ENCODE peak calls at places on chromosomes 4 and X, in five cellular contexts. E is neuronal stem cell, Z is hepatocyte, W is left ventricle myocardium inferior, O is fibroblast of lung. H is an unnamed sample. For H3K9me3, the result is how much of the 10 kb centered on the place peaks cover.

GRCh38 chr4:43682551-43682950 is 766.1 kb downstream of the KCTD8 start:
- DNase-seq in E (no peak), Z (no peak), W (no peak), O (peak), H (no peak)

GRCh38 chr4:38163216-38164006 is 203.2 kb downstream of the PTTG2 start:
- DNase-seq in E (no peak), Z (no peak), W (no peak), O (peak), H (no peak)

GRCh38 chr4:182062936-182063335 is 180.3 kb upstream of the TENM3 start:
- DNase-seq in E (no peak), Z (peak), W (no peak), O (peak), H (no peak)

GRCh38 chr4:4387531-4388311 is 819 bp downstream of the NSG1 start:
- DNase-seq in E (no peak), Z (peak), W (no peak), O (no peak), H (peak)

GRCh38 chr4:113539408-113539807 is 222.1 kb downstream of the CAMK2D start:
- DNase-seq in E (no peak), Z (no peak), W (no peak), O (peak), H (no peak)

GRCh38 chr4:184316821-184317220 is 99.1 kb upstream of the ENPP6 start:
- DNase-seq in E (no peak), Z (no peak), W (no peak), O (no peak), H (no peak)

GRCh38 chr4:125322363-125322730 is 7.6 kb downstream of the FAT4 start:
- DNase-seq in E (no peak), Z (no peak), W (no peak), O (peak), H (no peak)

GRCh38 chr4:41750158-41750623 is 1.7 kb upstream of the PHOX2B start:
- DNase-seq in E (peak), Z (no peak), W (no peak), O (no peak), H (no peak)

GRCh38 chr4:7171191-7171900 is 21.0 kb upstream of the SORCS2 start:
- DNase-seq in E (no peak), Z (no peak), W (no peak), O (peak), H (no peak)

GRCh38 chr4:140645614-140646412 is 77.1 kb upstream of the UCP1 start:
- DNase-seq in E (no peak), Z (no peak), W (peak), O (peak), H (no peak)

GRCh38 chr4:17166954-17167353 is 268.5 kb upstream of the LDB2 start:
- DNase-seq in E (no peak), Z (no peak), W (peak), O (peak), H (no peak)

GRCh38 chrX:2841511-2841910 is 12.8 kb downstream of the GYG2 start:
- DNase-seq in E (no peak), Z (no peak), W (no peak), O (peak), H (no peak)

GRCh38 chrX:2840961-2841360 is 12.2 kb downstream of the GYG2 start:
- DNase-seq in E (no peak), Z (no peak), W (no peak), O (no peak), H (no peak)

GRCh38 chrX:2837961-2838360 is 9.2 kb downstream of the GYG2 start:
- DNase-seq in E (no peak), Z (no peak), W (no peak), O (no peak), H (no peak)
- H3K9me3 ChIP-seq in E (under half), Z (under half), W (under half), O (under half), H (under half)

DNA sequence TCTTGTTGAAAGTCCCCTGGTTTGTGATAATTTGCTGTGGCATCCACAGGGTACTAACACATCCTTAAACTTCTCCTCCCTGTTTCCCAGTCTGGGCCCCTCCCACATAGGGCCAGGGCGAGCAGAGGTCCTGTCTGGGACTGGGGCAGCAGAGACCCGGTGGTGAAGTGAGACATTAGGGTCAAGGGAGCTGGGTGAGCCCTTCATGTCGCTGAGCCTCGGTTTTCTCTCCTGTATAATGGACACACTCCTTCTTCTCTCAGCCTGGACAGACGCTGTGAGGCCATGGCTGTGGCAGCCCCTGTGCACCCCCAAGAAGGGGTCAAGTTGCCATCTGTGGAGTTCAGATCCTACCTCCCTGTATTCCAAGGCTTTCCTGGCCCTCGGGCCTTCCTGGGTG is 33.0 kb upstream of the HMX1 start:
- DNase-seq in E (no peak), Z (no peak), W (no peak), O (no peak), H (no peak)
- H3K9me3 ChIP-seq in E (under half), Z (under half), W (under half), O (under half), H (under half)

GRCh38 chr4:252065-252601 is 53.1 kb downstream of the ZNF732 start:
- DNase-seq in E (no peak), Z (no peak), W (no peak), O (no peak), H (no peak)

GRCh38 chr4:256492-256891 is 48.8 kb downstream of the ZNF732 start:
- DNase-seq in E (no peak), Z (no peak), W (no peak), O (no peak), H (no peak)

GRCh38 chr4:253936-254756 is 51.1 kb downstream of the ZNF732 start:
- DNase-seq in E (no peak), Z (no peak), W (no peak), O (no peak), H (no peak)
- H3K9me3 ChIP-seq in E (half or more), Z (under half), W (half or more), O (under half), H (under half)

DNA sequence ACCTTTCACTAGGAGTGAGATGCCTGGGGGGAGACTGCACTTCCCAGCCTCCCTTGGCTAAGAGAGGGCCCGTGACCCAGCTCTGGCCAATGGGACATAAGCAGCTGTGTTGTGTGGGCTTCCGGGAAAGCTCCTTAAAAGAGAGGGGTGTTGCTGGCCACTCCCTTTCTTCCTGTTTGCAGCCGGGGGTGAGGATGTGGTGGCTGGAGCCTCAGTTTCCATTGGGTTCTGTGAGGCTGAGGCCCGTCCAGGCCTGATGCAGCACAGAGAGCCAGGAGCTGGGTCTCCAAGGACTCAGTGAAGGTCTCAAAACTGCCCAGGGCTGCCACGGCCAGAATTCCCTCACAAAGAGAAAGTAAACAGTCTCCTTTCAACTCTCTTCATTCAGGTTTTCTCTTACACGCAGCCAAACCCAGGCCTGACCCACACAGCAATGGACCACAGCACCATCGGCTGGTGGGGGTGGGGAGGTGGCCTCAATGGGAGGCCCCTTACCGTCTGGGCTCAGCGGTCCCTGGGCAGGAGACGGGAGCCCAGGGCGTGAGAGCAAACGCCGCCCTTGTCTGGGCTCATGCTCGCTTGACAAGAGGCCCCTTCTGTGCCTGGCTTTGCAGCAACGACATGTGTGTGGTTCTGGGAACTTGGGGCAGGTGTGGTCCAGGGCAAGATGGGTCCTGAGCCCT is 6.6 kb downstream of the NKX1-1 start:
- DNase-seq in E (no peak), Z (no peak), W (no peak), O (no peak), H (peak)
- H3K9me3 ChIP-seq in E (under half), Z (under half), W (under half), O (under half), H (under half)

DNA sequence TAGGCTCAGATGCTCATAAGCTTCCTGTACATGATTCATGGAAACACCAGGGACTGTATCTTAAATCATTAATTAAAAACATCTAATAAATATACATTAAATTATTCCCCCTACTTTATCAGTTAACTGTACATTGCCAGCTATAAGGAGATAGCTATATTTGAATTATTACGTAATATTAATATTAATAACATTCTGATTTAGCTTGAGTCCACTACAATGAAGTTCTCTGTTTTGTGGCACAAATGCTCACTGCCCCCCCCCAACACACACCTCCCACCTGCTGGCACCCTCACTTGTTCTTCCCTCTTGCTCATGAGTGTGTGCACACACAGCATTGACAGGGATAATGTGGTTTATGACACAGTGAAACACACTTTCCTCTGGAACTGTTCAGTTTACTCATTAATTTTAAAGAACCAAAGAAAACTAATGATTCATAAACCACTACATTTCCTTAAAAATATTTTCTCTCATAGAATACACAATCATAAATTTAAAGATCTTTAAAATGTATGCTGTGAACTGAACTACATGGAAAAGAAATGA is 187.3 kb downstream of the NR3C2 start:
- DNase-seq in E (no peak), Z (no peak), W (no peak), O (no peak), H (no peak)
- H3K9me3 ChIP-seq in E (under half), Z (under half), W (under half), O (under half), H (under half)

GRCh38 chr4:92253986-92254671 is 49.6 kb upstream of the GRID2 start:
- DNase-seq in E (no peak), Z (no peak), W (no peak), O (no peak), H (no peak)
- H3K9me3 ChIP-seq in E (under half), Z (under half), W (half or more), O (under half), H (under half)

GRCh38 chr4:172736046-172736445 is 432.6 kb upstream of the GALNT7 start:
- DNase-seq in E (no peak), Z (no peak), W (no peak), O (no peak), H (no peak)

GRCh38 chr4:172740434-172740833 is 428.2 kb upstream of the GALNT7 start:
- DNase-seq in E (no peak), Z (no peak), W (no peak), O (peak), H (no peak)

DNA sequence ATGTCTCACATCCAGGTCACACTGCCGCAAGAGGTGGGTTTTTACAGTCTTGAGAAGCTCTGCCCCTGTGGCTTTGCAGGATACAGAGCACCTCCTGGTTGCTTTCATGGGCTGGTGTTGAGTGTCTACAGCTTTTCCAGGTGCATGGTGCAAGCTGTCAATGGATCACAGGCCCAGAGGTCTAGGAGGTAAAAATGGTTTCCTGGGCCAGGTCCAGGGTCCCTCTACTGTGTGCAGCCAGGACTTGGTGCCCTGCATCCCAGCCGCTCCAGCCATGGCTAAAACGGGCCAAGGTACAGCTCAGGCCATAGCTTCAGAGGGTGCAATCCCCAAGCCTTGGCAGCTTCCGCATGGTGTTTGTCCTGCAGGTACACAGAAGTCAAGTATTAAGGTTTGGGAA is 434.1 kb upstream of the GALNT7 start:
- DNase-seq in E (no peak), Z (no peak), W (no peak), O (no peak), H (no peak)
- H3K9me3 ChIP-seq in E (under half), Z (under half), W (half or more), O (under half), H (under half)

GRCh38 chrX:19089555-19090040 is 32.7 kb downstream of the ADGRG2 start:
- DNase-seq in E (no peak), Z (no peak), W (no peak), O (no peak), H (no peak)
- H3K9me3 ChIP-seq in E (under half), Z (under half), W (under half), O (under half), H (under half)

GRCh38 chrX:71995122-71995521 is 84.5 kb downstream of the NHSL2 start:
- DNase-seq in E (no peak), Z (no peak), W (no peak), O (no peak), H (no peak)

GRCh38 chrX:71998836-71999509 is 88.3 kb downstream of the NHSL2 start:
- DNase-seq in E (no peak), Z (no peak), W (no peak), O (no peak), H (peak)

GRCh38 chrX:71997320-71997719 is 86.7 kb downstream of the NHSL2 start:
- DNase-seq in E (no peak), Z (no peak), W (no peak), O (peak), H (no peak)

GRCh38 chrX:71996138-71996537 is 85.5 kb downstream of the NHSL2 start:
- DNase-seq in E (no peak), Z (no peak), W (no peak), O (no peak), H (no peak)

GRCh38 chrX:71996826-71997225 is 86.2 kb downstream of the NHSL2 start:
- DNase-seq in E (no peak), Z (no peak), W (peak), O (peak), H (no peak)
- H3K9me3 ChIP-seq in E (under half), Z (under half), W (under half), O (under half), H (under half)

H was measured in SK-N-SH.